ENCODE peak calls at places on chromosome 3, in five cellular contexts. H is AG04450, R is nephron progenitor cell, P is fibroblast of lung, U is left ventricle myocardium inferior. V is an unnamed sample.

GRCh38 chr3:143442761-143443477 is 323.3 kb downstream of the CHST2 start:
- DNase-seq in H (no peak), R (no peak), P (peak), U (no peak), V (no peak)

GRCh38 chr3:71511037-71511436 is 72.5 kb downstream of the FOXP1 start:
- DNase-seq in H (no peak), R (no peak), P (peak), U (no peak), V (no peak)

GRCh38 chr3:160020057-160020711 is 31.5 kb downstream of the IL12A start:
- DNase-seq in H (no peak), R (no peak), P (no peak), U (no peak), V (no peak)

GRCh38 chr3:56917740-56918568 is 116.2 kb upstream of the ARHGEF3 start:
- DNase-seq in H (no peak), R (no peak), P (no peak), U (no peak), V (no peak)

GRCh38 chr3:4524423-4524769 is 31.2 kb downstream of the ITPR1 start:
- DNase-seq in H (no peak), R (no peak), P (peak), U (no peak), V (no peak)

GRCh38 chr3:187919535-187919934 is 174.3 kb upstream of the BCL6 start:
- DNase-seq in H (no peak), R (no peak), P (no peak), U (no peak), V (no peak)

GRCh38 chr3:56629044-56629443 is 54.0 kb downstream of the TASOR start:
- DNase-seq in H (no peak), R (no peak), P (no peak), U (no peak), V (no peak)

GRCh38 chr3:178203152-178203551 is 333.1 kb upstream of the KCNMB2 start:
- DNase-seq in H (no peak), R (no peak), P (peak), U (no peak), V (no peak)

GRCh38 chr3:57983734-57984518 is 24.3 kb upstream of the FLNB start:
- DNase-seq in H (peak), R (no peak), P (peak), U (peak), V (peak)

GRCh38 chr3:100107227-100107626 is 7.1 kb downstream of the FILIP1L start:
- DNase-seq in H (no peak), R (no peak), P (peak), U (no peak), V (no peak)

GRCh38 chr3:59424268-59425010 is 374.6 kb upstream of the CFAP20DC start:
- DNase-seq in H (peak), R (no peak), P (peak), U (no peak), V (no peak)

GRCh38 chr3:142152349-142152748 is 3.0 kb upstream of the TFDP2 start:
- DNase-seq in H (no peak), R (peak), P (no peak), U (no peak), V (no peak)

GRCh38 chr3:162295323-162295983 is 798.8 kb downstream of the OTOL1 start:
- DNase-seq in H (peak), R (no peak), P (peak), U (no peak), V (no peak)

GRCh38 chr3:80087769-80088168 is 320.0 kb upstream of the ROBO1 start:
- DNase-seq in H (no peak), R (no peak), P (peak), U (no peak), V (no peak)

GRCh38 chr3:72171946-72172345 is 387.0 kb upstream of the PROK2 start:
- DNase-seq in H (no peak), R (no peak), P (peak), U (peak), V (no peak)

DNA sequence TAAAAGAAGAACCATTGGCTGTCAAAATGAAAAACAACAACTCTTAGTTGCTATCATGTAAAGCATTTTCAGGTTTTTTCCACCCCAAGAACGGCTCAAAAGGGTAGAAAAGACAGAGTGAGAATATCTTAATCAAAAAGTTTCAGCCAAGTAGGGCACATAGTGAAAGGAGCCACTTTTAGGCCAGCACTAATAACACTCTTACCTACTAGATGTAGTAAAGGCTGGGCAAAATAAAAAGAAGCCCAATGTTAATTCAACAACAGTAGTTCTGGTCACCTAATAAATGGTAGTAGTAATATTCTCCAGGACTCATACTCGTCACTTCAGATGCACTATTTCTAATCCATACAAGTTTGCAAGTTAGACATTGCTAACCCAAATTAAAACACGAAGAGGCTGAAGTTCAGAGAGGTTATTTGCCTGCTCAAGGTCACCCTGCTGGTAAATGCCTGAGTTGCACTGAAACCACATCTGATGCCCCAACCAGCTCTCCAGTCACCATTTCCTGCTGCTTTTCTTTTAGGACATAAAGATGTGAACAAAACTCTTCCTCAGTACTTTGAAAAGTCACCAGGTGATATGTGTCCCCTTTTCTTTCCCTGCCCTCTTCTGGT is 7.5 kb downstream of the GOLIM4 start:
- DNase-seq in H (no peak), R (peak), P (no peak), U (no peak), V (no peak)
- TF ChIP-seq CTCF in H (peak), R (peak), P (peak), U (peak), V (no peak)

GRCh38 chr3:179323197-179323901 is 518 bp downstream of the ZNF639 start:
- DNase-seq in H (no peak), R (peak), P (peak), U (peak), V (peak)
- TF ChIP-seq CTCF in H (no peak), R (no peak), P (peak), U (no peak), V (no peak)

GRCh38 chr3:150747909-150748568 is 14.9 kb downstream of the SIAH2 start:
- DNase-seq in H (no peak), R (no peak), P (no peak), U (no peak), V (no peak)
- TF ChIP-seq CTCF in H (no peak), R (no peak), P (no peak), U (no peak), V (no peak)

GRCh38 chr3:185024406-185024805 is 128.5 kb downstream of the C3orf70 start:
- DNase-seq in H (no peak), R (no peak), P (no peak), U (no peak), V (no peak)
- TF ChIP-seq CTCF in H (no peak), R (no peak), P (no peak), U (no peak), V (no peak)

GRCh38 chr3:157465741-157466140 is 29.1 kb downstream of the PTX3 start:
- DNase-seq in H (no peak), R (no peak), P (no peak), U (no peak), V (no peak)

GRCh38 chr3:157464283-157464682 is 27.6 kb downstream of the PTX3 start:
- DNase-seq in H (peak), R (no peak), P (peak), U (no peak), V (no peak)

GRCh38 chr3:157469571-157470294 is 33.1 kb downstream of the PTX3 start:
- DNase-seq in H (no peak), R (no peak), P (no peak), U (no peak), V (no peak)

GRCh38 chr3:157463819-157464218 is 27.2 kb downstream of the PTX3 start:
- DNase-seq in H (no peak), R (no peak), P (no peak), U (no peak), V (no peak)

DNA sequence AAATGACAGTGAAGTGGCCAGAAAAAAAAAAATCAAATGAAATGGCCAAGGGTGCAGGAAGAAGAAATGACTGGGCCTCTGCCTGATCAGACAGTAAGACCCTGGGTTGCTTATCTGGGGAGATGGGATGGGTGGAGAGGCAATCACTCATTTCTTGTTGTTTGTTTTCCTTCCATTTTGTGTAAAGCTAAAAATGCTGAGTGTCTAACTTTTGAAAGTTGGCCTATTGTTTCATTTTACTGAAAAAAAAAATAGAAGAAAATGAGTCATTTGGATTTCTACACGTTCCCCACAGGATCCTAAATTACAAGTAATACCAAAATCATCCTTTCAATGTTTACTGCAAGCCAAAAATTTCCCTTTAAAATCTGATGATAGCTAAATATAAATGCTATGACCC is 30.5 kb downstream of the PTX3 start:
- DNase-seq in H (no peak), R (no peak), P (peak), U (no peak), V (no peak)
- TF ChIP-seq CTCF in H (no peak), R (no peak), P (no peak), U (no peak), V (no peak)

DNA sequence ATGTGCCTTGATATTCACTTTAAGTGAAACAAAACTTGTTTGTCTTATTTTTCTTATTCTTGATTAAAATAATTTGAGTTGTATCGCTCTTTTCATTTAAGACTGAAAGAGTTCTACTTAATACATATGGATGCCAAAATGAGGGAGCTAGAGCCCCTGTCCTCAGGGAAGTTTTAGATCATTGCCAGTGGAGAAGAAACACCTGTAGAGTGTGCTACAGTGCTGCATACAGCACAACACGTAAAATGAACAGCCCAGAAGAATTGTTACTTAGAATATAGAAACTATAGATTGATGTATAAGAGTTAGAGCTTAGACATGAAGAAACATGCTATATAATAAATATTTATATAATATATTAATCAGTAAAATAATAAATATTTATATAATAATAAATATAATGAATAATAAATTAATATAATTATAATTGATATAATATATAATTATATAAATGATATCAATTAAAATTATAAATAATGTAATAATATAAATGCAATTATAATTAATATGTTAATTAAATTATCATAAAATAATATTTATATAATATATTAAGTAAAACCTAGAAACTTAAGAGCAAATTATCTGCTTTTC is 1234.7 kb downstream of the ROBO2 start:
- DNase-seq in H (no peak), R (no peak), P (no peak), U (no peak), V (no peak)
- TF ChIP-seq CTCF in H (no peak), R (no peak), P (no peak), U (no peak), V (no peak)

GRCh38 chr3:108437439-108437838 is 73.0 kb downstream of the MYH15 start:
- DNase-seq in H (no peak), R (no peak), P (no peak), U (no peak), V (peak)
- TF ChIP-seq CTCF in H (no peak), R (no peak), P (no peak), U (no peak), V (no peak)

GRCh38 chr3:136544532-136544931 is 207.6 kb downstream of the STAG1 start:
- DNase-seq in H (no peak), R (no peak), P (peak), U (no peak), V (no peak)

GRCh38 chr3:136546718-136547117 is 205.5 kb downstream of the STAG1 start:
- DNase-seq in H (no peak), R (no peak), P (peak), U (no peak), V (no peak)

GRCh38 chr3:136547293-136547692 is 204.9 kb downstream of the STAG1 start:
- DNase-seq in H (no peak), R (no peak), P (peak), U (no peak), V (no peak)

GRCh38 chr3:136543385-136543784 is 208.8 kb downstream of the STAG1 start:
- DNase-seq in H (no peak), R (no peak), P (no peak), U (no peak), V (no peak)

DNA sequence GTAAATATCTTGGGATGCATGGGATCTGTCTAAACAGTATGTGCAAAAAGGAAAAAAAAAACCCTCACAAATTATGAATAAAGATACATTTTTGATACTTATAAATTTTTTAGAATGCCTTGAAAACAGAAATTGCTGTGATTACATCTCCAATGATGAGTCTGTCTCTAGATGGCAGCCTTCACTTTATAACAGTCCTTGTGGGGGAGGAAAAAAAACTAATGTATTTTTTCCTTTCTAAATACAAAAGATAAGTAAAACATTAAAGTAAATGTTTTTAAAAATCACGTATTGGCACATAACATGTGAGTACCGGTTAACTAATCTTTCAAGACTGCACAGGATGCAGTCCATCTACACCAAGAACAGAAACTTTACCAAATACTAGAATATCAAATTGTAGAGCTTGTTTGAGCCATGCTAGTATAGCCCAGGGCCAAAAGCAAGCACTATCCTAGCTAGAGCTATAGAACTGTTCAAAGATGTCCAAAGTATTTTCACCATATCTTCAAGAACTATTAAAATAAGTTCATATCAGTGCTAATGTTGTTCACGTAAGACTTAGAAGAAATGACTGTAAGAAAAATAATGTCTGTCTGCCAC is 206.4 kb downstream of the STAG1 start:
- DNase-seq in H (no peak), R (no peak), P (no peak), U (no peak), V (no peak)
- TF ChIP-seq CTCF in H (peak), R (no peak), P (peak), U (peak), V (no peak)

DNA sequence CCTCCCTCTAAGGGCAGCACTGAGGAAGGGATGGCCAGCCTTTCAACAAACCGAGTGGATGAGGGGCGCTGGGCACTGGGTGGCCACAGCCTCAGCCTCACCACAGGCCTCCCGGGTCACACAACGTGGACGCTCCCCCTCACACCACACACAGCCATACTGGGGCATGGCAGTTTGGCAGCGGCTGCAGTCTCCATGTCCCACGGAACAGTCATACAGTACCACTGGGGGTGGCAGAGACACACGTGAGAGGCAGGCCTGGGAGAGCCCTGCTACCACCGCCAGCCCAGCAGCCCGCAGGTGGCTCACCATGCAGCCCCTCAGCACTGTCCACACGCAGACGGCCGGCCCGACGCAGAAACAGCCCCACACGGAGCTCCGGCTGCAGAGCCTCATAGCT is 11.7 kb downstream of the PLXNB1 start:
- DNase-seq in H (no peak), R (no peak), P (no peak), U (no peak), V (no peak)
- TF ChIP-seq CTCF in H (no peak), R (no peak), P (no peak), U (no peak), V (no peak)